ENCODE peak calls at places on chromosomes 12 and 14, in four cellular contexts. V is GM23338, W is AG10803, Q is hepatocyte. K is an unnamed sample.

GRCh38 chr12:80241576-80242273 is 142.4 kb downstream of the OTOGL start:
- DNase-seq in V (no peak), W (peak), Q (no peak), K (no peak)

GRCh38 chr12:124411291-124411878 is 116.5 kb downstream of the RFLNA start:
- DNase-seq in V (no peak), W (peak), Q (peak), K (no peak)

GRCh38 chr14:100708349-100709217 is 18.1 kb upstream of the DLK1 start:
- DNase-seq in V (peak), W (no peak), Q (peak), K (no peak)

GRCh38 chr14:99351166-99352007 is 79.4 kb upstream of the BCL11B start:
- DNase-seq in V (peak), W (no peak), Q (peak), K (no peak)

GRCh38 chr12:24664151-24664550 is 284.8 kb downstream of the BCAT1 start:
- DNase-seq in V (no peak), W (no peak), Q (no peak), K (no peak)

GRCh38 chr14:84025258-84026012 is 1504.5 kb upstream of the FLRT2 start:
- DNase-seq in V (peak), W (no peak), Q (no peak), K (no peak)

GRCh38 chr12:68794653-68795253 is 13.2 kb upstream of the MDM2 start:
- DNase-seq in V (no peak), W (peak), Q (no peak), K (no peak)

GRCh38 chr14:100453930-100454329 is 130.8 kb downstream of the SLC25A47 start:
- DNase-seq in V (peak), W (no peak), Q (no peak), K (no peak)

GRCh38 chr12:99529966-99530365 is 117.6 kb upstream of the GARIN6 start:
- DNase-seq in V (no peak), W (peak), Q (no peak), K (no peak)

GRCh38 chr14:77225254-77225653 is 43.7 kb downstream of the TMEM63C start:
- DNase-seq in V (no peak), W (no peak), Q (no peak), K (no peak)

GRCh38 chr12:107337354-107338095 is 244.2 kb upstream of the CRY1 start:
- DNase-seq in V (no peak), W (no peak), Q (no peak), K (no peak)

GRCh38 chr12:42421844-42422779 is 96.1 kb downstream of the PPHLN1 start:
- DNase-seq in V (no peak), W (peak), Q (no peak), K (no peak)

GRCh38 chr12:47121146-47121545 is 41.4 kb upstream of the AMIGO2 start:
- DNase-seq in V (no peak), W (peak), Q (no peak), K (no peak)

GRCh38 chr12:53709671-53710070 is 17.6 kb downstream of the CALCOCO1 start:
- DNase-seq in V (no peak), W (peak), Q (no peak), K (no peak)

GRCh38 chr14:63091394-63091996 is 46.2 kb upstream of the KCNH5 start:
- DNase-seq in V (peak), W (no peak), Q (no peak), K (no peak)

GRCh38 chr14:55532645-55533309 is 47.2 kb upstream of the KTN1 start:
- DNase-seq in V (peak), W (no peak), Q (peak), K (no peak)

GRCh38 chr14:93146119-93146518 is 30.4 kb upstream of the ITPK1 start:
- DNase-seq in V (no peak), W (no peak), Q (no peak), K (no peak)

GRCh38 chr14:43408472-43408871 is 1098.6 kb downstream of the FSCB start:
- DNase-seq in V (no peak), W (no peak), Q (no peak), K (no peak)

GRCh38 chr12:19075711-19076340 is 53.7 kb upstream of the PLEKHA5 start:
- DNase-seq in V (no peak), W (no peak), Q (no peak), K (no peak)

GRCh38 chr14:35910191-35910590 is 84.1 kb downstream of the BRMS1L start:
- DNase-seq in V (no peak), W (no peak), Q (no peak), K (no peak)

GRCh38 chr12:89671469-89671868 is 37.2 kb downstream of the ATP2B1 start:
- DNase-seq in V (peak), W (peak), Q (no peak), K (no peak)

GRCh38 chr12:5688226-5688625 is 256.3 kb downstream of the NTF3 start:
- DNase-seq in V (no peak), W (no peak), Q (no peak), K (no peak)

GRCh38 chr12:111664961-111665865 is 20.5 kb downstream of the BRAP start:
- DNase-seq in V (no peak), W (no peak), Q (no peak), K (no peak)

GRCh38 chr12:83945871-83946270 is 966.7 kb downstream of the SLC6A15 start:
- DNase-seq in V (no peak), W (peak), Q (peak), K (no peak)

GRCh38 chr12:106246891-106247730 is 709 bp downstream of the CKAP4 start:
- DNase-seq in V (peak), W (peak), Q (peak), K (peak)

GRCh38 chr14:85425507-85425906 is 104.4 kb upstream of the FLRT2 start:
- DNase-seq in V (no peak), W (no peak), Q (no peak), K (no peak)
- TF ChIP-seq CTCF in V (no peak), W (no peak), Q (no peak), K (no peak)

GRCh38 chr12:104761091-104761490 is 197.0 kb downstream of the SLC41A2 start:
- DNase-seq in V (peak), W (no peak), Q (no peak), K (no peak)
- TF ChIP-seq CTCF in V (peak), W (peak), Q (no peak), K (no peak)

DNA sequence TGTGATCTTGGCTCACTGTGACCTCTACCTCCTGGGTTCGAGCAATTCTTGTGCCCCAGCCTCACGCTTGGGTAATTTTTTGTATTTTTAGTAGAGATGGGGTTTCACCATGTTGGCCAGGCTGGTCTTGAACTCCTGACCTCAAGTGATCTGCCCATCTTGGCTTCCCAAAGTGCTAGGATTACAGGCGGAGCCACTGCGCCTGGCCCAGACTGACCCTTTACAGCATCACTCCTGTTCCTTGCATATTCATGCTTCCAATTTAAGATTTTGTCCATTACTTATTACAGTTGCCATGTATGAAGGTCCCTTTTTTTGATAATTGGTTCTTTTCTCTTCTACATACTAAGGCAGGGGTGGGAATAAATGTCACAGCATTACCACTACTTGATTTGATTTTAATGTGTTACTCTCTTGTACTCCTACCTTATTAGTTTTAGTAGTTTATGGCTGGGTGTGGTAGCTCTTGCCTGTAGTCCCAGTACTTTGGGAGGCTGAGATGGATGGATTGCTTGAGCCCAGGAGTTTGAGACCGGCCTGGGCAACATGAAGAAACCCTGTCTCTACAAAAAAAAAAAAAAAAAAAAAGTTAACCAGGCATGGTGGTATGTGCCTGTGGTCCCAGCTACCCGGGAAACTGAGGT is 46.9 kb downstream of the ADIPOR2 start:
- DNase-seq in V (no peak), W (no peak), Q (no peak), K (no peak)
- TF ChIP-seq CTCF in V (no peak), W (no peak), Q (no peak), K (no peak)

DNA sequence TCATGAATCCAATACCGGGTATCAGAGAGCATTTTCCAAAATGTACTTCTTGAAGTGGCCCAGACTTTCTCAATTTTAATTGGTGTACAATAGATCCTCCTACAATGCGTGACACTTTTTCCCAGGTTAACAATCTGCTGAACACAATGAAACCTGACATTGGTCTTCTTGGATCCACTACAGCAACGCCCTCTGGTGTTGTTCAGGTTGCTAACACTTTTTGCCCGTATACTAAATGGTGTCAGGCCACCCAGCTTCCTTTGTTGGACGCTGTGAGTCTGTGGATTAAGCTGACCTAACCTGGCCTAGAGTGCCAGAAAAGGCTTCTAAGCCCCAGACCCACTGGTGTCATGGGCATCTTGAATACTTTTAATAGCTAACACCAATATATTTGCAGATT is 89.2 kb downstream of the KCNK10 start:
- DNase-seq in V (peak), W (no peak), Q (peak), K (peak)
- TF ChIP-seq CTCF in V (peak), W (no peak), Q (peak), K (peak)

GRCh38 chr14:52071675-52072074 is 2.8 kb upstream of the NID2 start:
- DNase-seq in V (peak), W (no peak), Q (no peak), K (no peak)
- TF ChIP-seq CTCF in V (peak), W (peak), Q (peak), K (peak)

DNA sequence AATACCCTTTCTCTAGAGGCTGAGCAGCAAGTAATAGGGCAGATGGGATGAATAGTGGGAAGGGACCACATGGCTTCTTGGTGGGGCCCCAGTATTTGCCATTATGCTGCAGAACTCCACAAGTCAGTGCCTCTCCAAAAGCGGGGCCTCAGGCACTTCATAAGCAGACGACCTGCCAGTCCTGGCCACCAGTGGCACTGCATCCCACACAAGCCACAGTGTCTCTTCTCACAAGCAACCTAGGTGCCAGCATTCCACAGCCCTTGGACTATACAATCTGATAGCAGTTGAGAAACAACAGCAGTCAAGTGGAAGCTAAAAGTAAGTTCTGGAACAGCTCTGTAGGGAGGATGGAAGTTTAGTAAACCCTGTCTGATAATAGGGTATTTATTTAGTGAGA is 4.2 kb upstream of the SLC8A3 start:
- DNase-seq in V (peak), W (no peak), Q (no peak), K (no peak)
- TF ChIP-seq CTCF in V (peak), W (no peak), Q (no peak), K (no peak)

DNA sequence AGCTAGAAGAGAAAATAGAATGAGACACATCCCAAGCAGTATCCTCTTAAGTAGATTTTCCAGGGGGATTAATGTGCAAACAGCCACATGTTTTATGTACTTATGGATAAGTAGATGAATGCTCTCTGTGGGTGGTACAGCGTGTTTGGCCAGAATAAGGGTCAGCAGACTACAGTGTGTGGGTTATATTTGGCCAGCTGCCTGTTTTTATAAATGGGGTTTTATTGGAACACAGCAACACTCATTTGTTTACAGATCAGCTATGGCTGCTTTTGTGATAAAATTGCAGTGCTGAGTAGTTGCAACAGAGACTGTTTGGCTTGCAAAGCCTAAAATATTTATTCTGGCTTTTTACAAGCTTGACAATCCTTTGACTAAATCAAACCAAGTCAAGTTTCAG is 780.2 kb upstream of the SEL1L start:
- DNase-seq in V (no peak), W (no peak), Q (peak), K (no peak)
- TF ChIP-seq CTCF in V (no peak), W (no peak), Q (no peak), K (no peak)

DNA sequence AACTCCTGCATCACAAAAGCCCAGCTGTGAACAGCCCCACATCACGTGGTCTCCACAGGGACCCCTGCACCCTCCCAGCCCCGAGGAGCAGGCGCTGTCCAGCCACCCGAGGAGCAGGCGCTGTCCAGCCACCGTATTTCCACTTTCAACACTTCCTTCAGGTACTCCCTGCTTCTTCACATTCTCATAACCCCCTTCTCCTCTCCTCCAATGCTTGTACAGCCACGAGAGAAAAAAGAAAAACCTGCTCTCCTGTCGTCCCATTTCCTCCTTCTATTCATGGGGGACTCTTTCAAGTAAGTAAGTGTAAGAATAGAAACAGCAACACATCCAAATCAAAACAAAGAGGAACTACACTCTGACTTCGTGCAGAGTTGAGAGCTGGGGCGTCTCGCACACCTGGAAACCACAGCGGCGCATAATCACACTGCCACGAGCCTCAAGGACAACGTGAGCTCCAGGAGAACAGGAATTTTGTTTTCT is 11.9 kb downstream of the CDC42BPB start:
- DNase-seq in V (no peak), W (no peak), Q (no peak), K (no peak)
- TF ChIP-seq CTCF in V (no peak), W (no peak), Q (no peak), K (no peak)

GRCh38 chr12:93860659-93861373 is 183.6 kb downstream of the CRADD start:
- DNase-seq in V (no peak), W (no peak), Q (no peak), K (no peak)
- TF ChIP-seq CTCF in V (no peak), W (no peak), Q (no peak), K (no peak)

K was measured in OCI-LY7.